ENCODE peak calls at places on chromosomes 16 and 17, in five cellular contexts. W is endothelial cell of umbilical vein, C is stomach, P is IMR-90, F is H1. Q is an unnamed sample. For H3K27me3, the result is how much of the 10 kb centered on the place peaks cover.

GRCh38 chr16:70769761-70770160 is 31.2 kb downstream of the VAC14 start:
- DNase-seq in F (no peak), W (no peak), C (no peak), P (no peak), Q (no peak)

GRCh38 chr16:46713634-46714033 is 24.2 kb downstream of the ORC6 start:
- DNase-seq in F (peak), C (no peak), W (no peak), P (no peak), Q (no peak)

GRCh38 chr17:74883241-74883750 is 10.1 kb downstream of the FADS6 start:
- DNase-seq in C (no peak), W (no peak), F (no peak), P (peak), Q (no peak)

GRCh38 chr17:40841246-40841645 is 18.8 kb upstream of the KRT10 start:
- DNase-seq in C (no peak), W (no peak), P (no peak), F (no peak), Q (no peak)

GRCh38 chr17:42526031-42526444 is 10.0 kb upstream of the NAGLU start:
- DNase-seq in P (peak), W (peak), C (no peak), F (no peak), Q (peak)

GRCh38 chr17:66255112-66255511 is 25.9 kb upstream of the APOH start:
- DNase-seq in P (peak), W (peak), C (no peak), F (no peak), Q (no peak)

GRCh38 chr16:81502396-81503060 is 57.9 kb downstream of the CMIP start:
- DNase-seq in F (no peak), W (peak), C (no peak), P (no peak), Q (no peak)

GRCh38 chr17:77810536-77810935 is 148.0 kb upstream of the TNRC6C start:
- DNase-seq in P (peak), W (peak), F (no peak), C (no peak), Q (peak)

GRCh38 chr16:49452568-49452967 is 79.0 kb downstream of the C16orf78 start:
- DNase-seq in W (no peak), C (no peak), P (no peak), F (no peak), Q (no peak)

GRCh38 chr16:13313351-13313750 is 412.0 kb downstream of the SHISA9 start:
- DNase-seq in W (no peak), P (no peak), C (no peak), F (no peak), Q (no peak)

GRCh38 chr17:42484304-42484703 is 25.6 kb downstream of the ATP6V0A1 start:
- DNase-seq in C (no peak), W (peak), P (no peak), F (no peak), Q (peak)

GRCh38 chr17:77242118-77242800 is 101.5 kb downstream of the SEC14L1 start:
- DNase-seq in C (no peak), W (no peak), F (no peak), P (no peak), Q (no peak)

GRCh38 chr17:68461122-68461539 is 3.8 kb upstream of the WIPI1 start:
- DNase-seq in P (no peak), W (no peak), C (no peak), F (no peak), Q (no peak)

GRCh38 chr17:14427914-14428639 is 127.2 kb downstream of the HS3ST3B1 start:
- DNase-seq in C (no peak), P (no peak), W (no peak), F (no peak), Q (peak)

GRCh38 chr16:67657751-67658518 is 2.1 kb downstream of the ACD start:
- DNase-seq in F (no peak), W (no peak), P (no peak), C (no peak), Q (no peak)

GRCh38 chr17:57370051-57370581 is 113.8 kb downstream of the MSI2 start:
- DNase-seq in C (no peak), W (no peak), F (no peak), P (peak), Q (no peak)

GRCh38 chr17:44794699-44795413 is 35.2 kb downstream of the GJC1 start:
- DNase-seq in W (peak), C (no peak), P (peak), F (no peak), Q (no peak)

GRCh38 chr17:18968945-18969887 is 17.3 kb downstream of the SLC5A10 start:
- DNase-seq in C (peak), W (peak), F (no peak), P (no peak), Q (peak)

GRCh38 chr17:68365469-68365868 is 74.2 kb downstream of the ARSG start:
- DNase-seq in W (no peak), C (no peak), F (no peak), P (no peak), Q (no peak)

GRCh38 chr16:11066231-11066870 is 122.0 kb downstream of the CLEC16A start:
- DNase-seq in P (no peak), F (no peak), C (no peak), W (no peak), Q (no peak)

GRCh38 chr17:44921122-44921882 is 6.0 kb upstream of the GFAP start:
- DNase-seq in C (no peak), P (no peak), F (peak), W (no peak), Q (no peak)

GRCh38 chr16:4412159-4412558 is 4.2 kb downstream of the CORO7 start:
- DNase-seq in F (no peak), P (no peak), W (no peak), C (no peak), Q (no peak)
- TF ChIP-seq POLR2A in F (no peak), P (no peak), W (no peak), C (no peak), Q (no peak)

GRCh38 chr17:3890893-3891219 is 2.0 kb downstream of the CAMKK1 start:
- DNase-seq in C (no peak), W (no peak), P (no peak), F (no peak), Q (no peak)

GRCh38 chr17:3888343-3889171 is 4.3 kb downstream of the CAMKK1 start:
- DNase-seq in P (peak), W (peak), F (peak), C (peak), Q (peak)

GRCh38 chr17:3887811-3888210 is 5.0 kb downstream of the CAMKK1 start:
- DNase-seq in W (no peak), C (no peak), P (no peak), F (no peak), Q (no peak)

GRCh38 chr17:3890082-3890892 is 2.6 kb downstream of the CAMKK1 start:
- DNase-seq in F (no peak), C (peak), P (peak), W (peak), Q (peak)

DNA sequence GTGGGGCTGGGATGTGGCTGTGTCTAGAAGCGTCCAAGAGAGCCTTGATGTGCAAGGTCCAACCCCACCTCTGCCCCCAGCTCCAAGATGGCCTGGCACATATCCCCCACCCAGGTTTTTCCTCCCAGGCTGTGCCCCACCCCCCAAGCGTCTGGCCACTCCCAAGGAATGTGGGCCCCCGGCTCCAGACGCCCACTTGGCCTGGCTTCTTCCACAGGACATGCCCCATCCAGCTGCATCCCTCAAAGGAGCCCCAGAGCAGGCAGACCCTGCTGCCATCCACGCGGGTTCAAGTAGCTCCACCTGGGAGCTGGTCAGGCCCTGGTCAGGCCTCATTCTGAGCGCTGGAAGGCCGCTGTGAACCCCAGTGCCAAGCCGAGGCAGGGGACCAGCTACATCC is 3.2 kb downstream of the CAMKK1 start:
- DNase-seq in P (no peak), W (no peak), C (no peak), F (no peak), Q (no peak)
- H3K27ac ChIP-seq in P (peak), W (peak), C (peak), F (no peak), Q (peak)

DNA sequence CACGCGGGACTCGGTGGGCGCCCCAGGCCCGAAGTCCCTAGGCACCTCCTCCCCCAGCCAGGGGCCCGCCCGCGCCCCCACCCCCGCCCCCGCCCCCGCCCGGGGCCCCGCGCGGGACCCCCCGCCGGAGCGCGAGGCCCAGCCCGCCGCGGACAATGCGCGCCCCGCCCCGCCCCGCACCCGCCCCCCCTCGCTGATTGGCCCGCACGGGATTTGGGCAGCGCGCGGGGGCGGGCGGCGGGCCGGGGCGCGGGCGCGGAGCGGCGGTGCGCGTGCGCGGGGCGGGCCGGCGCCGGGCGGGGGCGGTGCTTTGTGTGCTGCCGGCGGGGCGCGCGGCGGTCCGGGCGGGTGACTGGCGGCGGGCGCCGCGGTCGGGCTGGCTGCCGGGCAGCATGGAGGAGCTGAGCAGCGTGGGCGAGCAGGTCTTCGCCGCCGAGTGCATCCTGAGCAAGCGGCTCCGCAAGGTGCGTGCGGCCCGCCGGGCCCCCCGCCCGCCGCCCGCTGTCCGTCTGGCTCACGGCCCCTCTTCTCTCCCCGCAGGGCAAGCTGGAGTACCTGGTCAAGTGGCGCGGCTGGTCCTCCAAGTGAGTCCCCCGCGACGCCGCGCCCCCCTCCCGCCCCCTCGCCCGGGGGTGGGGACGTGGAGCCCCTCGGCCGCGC is at the start of gene CBX2:
- DNase-seq in F (peak), W (peak), C (peak), P (peak), Q (peak)
- H3K27me3 ChIP-seq in F (under half), W (under half), C (under half), P (under half), Q (half or more)

GRCh38 chr17:28270926-28271325 is 48.1 kb upstream of the TMEM97 start:
- DNase-seq in C (no peak), P (no peak), W (no peak), F (no peak), Q (no peak)
- TF ChIP-seq POLR2A in C (no peak), P (no peak), W (no peak), F (no peak), Q (no peak)

Q was measured in transverse colon.